ENCODE peak calls at places on chromosomes 16 and 17, in nine cellular contexts. G, O, M, N, R, E, Q, U and Z are unnamed samples.

GRCh38 chr16:20612551-20613470 is 36.6 kb upstream of the ACSM2B start:
- DNase-seq in G (no peak), O (no peak), M (no peak), N (no peak), R (peak; percentile 77), E (no peak), Q (no peak), U (no peak), Z (no peak)

GRCh38 chr17:82583720-82584234 is 64.2 kb downstream of the FOXK2 start:
- DNase-seq in G (no peak), O (no peak), M (no peak), N (no peak), R (no peak), E (no peak), Q (no peak), U (no peak), Z (no peak)

GRCh38 chr17:57016764-57017116 is 38.8 kb downstream of the SCPEP1 start:
- DNase-seq in G (no peak), O (no peak), M (no peak), N (no peak), R (no peak), E (no peak), Q (peak; percentile 99), U (no peak), Z (no peak)

GRCh38 chr16:57175896-57176295 is 9.9 kb downstream of the PSME3IP1 start:
- DNase-seq in G (no peak), O (no peak), M (no peak), N (no peak), R (no peak), E (no peak), Q (no peak), U (no peak), Z (no peak)

GRCh38 chr16:54287018-54287757 is 601 bp upstream of the IRX3 start:
- DNase-seq in G (no peak), O (peak; percentile 67), M (no peak), N (no peak), R (no peak), E (no peak), Q (no peak), U (no peak), Z (no peak)

GRCh38 chr17:59666235-59666634 is 41.0 kb downstream of the PTRH2 start:
- DNase-seq in G (no peak), O (no peak), M (no peak), N (no peak), R (no peak), E (no peak), Q (peak; percentile 27), U (no peak), Z (peak; percentile 6)

GRCh38 chr17:78780335-78780734 is 1.7 kb downstream of the CYTH1 start:
- DNase-seq in G (no peak), O (no peak), M (no peak), N (peak; percentile 64), R (no peak), E (no peak), Q (no peak), U (no peak), Z (no peak)

GRCh38 chr17:74433421-74434121 is 1.7 kb downstream of the GPRC5C start:
- DNase-seq in G (no peak), O (no peak), M (no peak), N (no peak), R (peak; percentile 51), E (no peak), Q (peak; percentile 19), U (no peak), Z (no peak)

GRCh38 chr16:87407511-87408112 is 15.5 kb downstream of the MAP1LC3B start:
- DNase-seq in G (no peak), O (no peak), M (peak; percentile 59), N (peak; percentile 88), R (peak; percentile 62), E (no peak), Q (peak; percentile 7), U (no peak), Z (peak; percentile 100)

GRCh38 chr16:27289669-27290068 is 21.1 kb upstream of the NSMCE1 start:
- DNase-seq in G (no peak), O (no peak), M (no peak), N (no peak), R (no peak), E (no peak), Q (no peak), U (no peak), Z (no peak)

GRCh38 chr17:45123930-45124796 is 8.2 kb downstream of the PLCD3 start:
- DNase-seq in G (no peak), O (peak; percentile 93), M (no peak), N (peak; percentile 28), R (no peak), E (no peak), Q (peak; percentile 96), U (no peak), Z (peak; percentile 98)

GRCh38 chr17:74836691-74837467 is 22.8 kb downstream of the GRIN2C start:
- DNase-seq in G (no peak), O (no peak), M (no peak), N (no peak), R (no peak), E (no peak), Q (no peak), U (no peak), Z (no peak)

GRCh38 chr17:9456265-9456664 is 119.4 kb downstream of the STX8 start:
- DNase-seq in G (no peak), O (no peak), M (no peak), N (peak; percentile 37), R (no peak), E (no peak), Q (no peak), U (no peak), Z (no peak)

GRCh38 chr17:34706029-34706428 is 126.6 kb downstream of the TMEM132E start:
- DNase-seq in G (no peak), O (no peak), M (no peak), N (no peak), R (no peak), E (no peak), Q (peak; percentile 16), U (peak; percentile 19), Z (peak; percentile 38)

GRCh38 chr17:39018267-39019134 is 51.3 kb upstream of the FBXO47 start:
- DNase-seq in G (no peak), O (no peak), M (no peak), N (peak; percentile 23), R (no peak), E (no peak), Q (no peak), U (peak; percentile 33), Z (peak; percentile 85)

GRCh38 chr17:63631626-63632025 is 9.4 kb downstream of the MAP3K3 start:
- DNase-seq in G (no peak), O (no peak), M (no peak), N (no peak), R (no peak), E (no peak), Q (no peak), U (no peak), Z (peak; percentile 9)

GRCh38 chr17:7883781-7884386 is 4.7 kb upstream of the CHD3 start:
- DNase-seq in G (peak; percentile 43), O (no peak), M (no peak), N (peak; percentile 54), R (no peak), E (no peak), Q (peak; percentile 18), U (peak; percentile 33), Z (peak; percentile 8)

GRCh38 chr17:36641877-36642845 is 40.8 kb downstream of the MRM1 start:
- DNase-seq in G (no peak), O (no peak), M (no peak), N (no peak), R (peak; percentile 22), E (no peak), Q (no peak), U (no peak), Z (no peak)

GRCh38 chr17:12648498-12648897 is 17.2 kb upstream of the MYOCD start:
- DNase-seq in G (no peak), O (no peak), M (no peak), N (no peak), R (no peak), E (no peak), Q (no peak), U (no peak), Z (no peak)

GRCh38 chr17:51059781-51060180 is 60.9 kb downstream of the SPAG9 start:
- DNase-seq in G (no peak), O (no peak), M (no peak), N (no peak), R (no peak), E (no peak), Q (peak; percentile 65), U (no peak), Z (no peak)

GRCh38 chr16:64416232-64417010 is 705.4 kb downstream of the CDH11 start:
- DNase-seq in G (no peak), O (no peak), M (peak; percentile 63), N (peak; percentile 1), R (no peak), E (no peak), Q (peak; percentile 39), U (no peak), Z (peak; percentile 8)

GRCh38 chr17:37697331-37697730 is 47.5 kb downstream of the HNF1B start:
- DNase-seq in G (no peak), O (no peak), M (no peak), N (no peak), R (no peak), E (no peak), Q (no peak), U (no peak), Z (no peak)

GRCh38 chr16:9657659-9658058 is 524.6 kb downstream of the GRIN2A start:
- DNase-seq in G (no peak), O (no peak), M (no peak), N (no peak), R (no peak), E (no peak), Q (no peak), U (no peak), Z (no peak)

GRCh38 chr17:78401246-78401645 is 22.8 kb downstream of the PGS1 start:
- DNase-seq in G (no peak), O (no peak), M (no peak), N (no peak), R (no peak), E (no peak), Q (no peak), U (no peak), Z (no peak)

GRCh38 chr16:86573646-86574508 is 4.5 kb upstream of the FOXL1 start:
- DNase-seq in G (no peak), O (no peak), M (no peak), N (no peak), R (no peak), E (no peak), Q (no peak), U (no peak), Z (no peak)

GRCh38 chr16:31875112-31875803 is 1.7 kb downstream of the ZNF267 start:
- DNase-seq in G (no peak), O (no peak), M (no peak), N (no peak), R (peak; percentile 7), E (no peak), Q (peak; percentile 27), U (no peak), Z (peak; percentile 23)

GRCh38 chr17:36948717-36949460 is at the start of gene AATF:
- DNase-seq in G (peak; percentile 91), O (peak; percentile 94), M (peak; percentile 69), N (peak; percentile 98), R (peak; percentile 96), E (peak; percentile 86), Q (peak; percentile 88), U (peak; percentile 96), Z (peak; percentile 98)

GRCh38 chr16:68072038-68072695 is 13.0 kb upstream of the NFATC3 start:
- DNase-seq in G (no peak), O (peak; percentile 85), M (no peak), N (no peak), R (no peak), E (no peak), Q (peak; percentile 70), U (no peak), Z (peak; percentile 26)